ENCODE peak calls at places on chromosomes 2 and 18, in eight cellular contexts. One of them, this sample, is unnamed.

GRCh38 chr2:71743995-71744675 is 290.8 kb downstream of the DYSF start:
- DNase-seq in fibroblast of mammary gland: peak
- DNase-seq in astrocyte of the spinal cord: no peak
- DNase-seq in GM23338: no peak
- DNase-seq in pancreas: no peak
- DNase-seq in psoas muscle: peak
- DNase-seq in nephron progenitor cell: no peak
- DNase-seq in lung: no peak
- DNase-seq in this sample: no peak

GRCh38 chr18:32455346-32455745 is 15.3 kb downstream of the GAREM1 start:
- DNase-seq in fibroblast of mammary gland: no peak
- DNase-seq in astrocyte of the spinal cord: no peak
- DNase-seq in GM23338: no peak
- DNase-seq in pancreas: no peak
- DNase-seq in psoas muscle: no peak
- DNase-seq in nephron progenitor cell: no peak
- DNase-seq in lung: no peak
- DNase-seq in this sample: no peak

GRCh38 chr2:59000796-59001195 is 759.7 kb upstream of the FANCL start:
- DNase-seq in fibroblast of mammary gland: no peak
- DNase-seq in astrocyte of the spinal cord: peak
- DNase-seq in GM23338: no peak
- DNase-seq in pancreas: no peak
- DNase-seq in psoas muscle: no peak
- DNase-seq in nephron progenitor cell: no peak
- DNase-seq in lung: no peak
- DNase-seq in this sample: no peak

GRCh38 chr2:227789803-227790202 is 23.8 kb upstream of the CCL20 start:
- DNase-seq in fibroblast of mammary gland: peak
- DNase-seq in astrocyte of the spinal cord: no peak
- DNase-seq in GM23338: no peak
- DNase-seq in pancreas: no peak
- DNase-seq in psoas muscle: no peak
- DNase-seq in nephron progenitor cell: no peak
- DNase-seq in lung: no peak
- DNase-seq in this sample: no peak

GRCh38 chr2:69926849-69927515 is 12.1 kb downstream of the MXD1 start:
- DNase-seq in fibroblast of mammary gland: peak
- DNase-seq in astrocyte of the spinal cord: no peak
- DNase-seq in GM23338: no peak
- DNase-seq in pancreas: no peak
- DNase-seq in psoas muscle: no peak
- DNase-seq in nephron progenitor cell: no peak
- DNase-seq in lung: no peak
- DNase-seq in this sample: no peak

GRCh38 chr2:69163109-69163508 is 150.1 kb downstream of the ANTXR1 start:
- DNase-seq in fibroblast of mammary gland: peak
- DNase-seq in astrocyte of the spinal cord: peak
- DNase-seq in GM23338: no peak
- DNase-seq in pancreas: no peak
- DNase-seq in psoas muscle: no peak
- DNase-seq in nephron progenitor cell: no peak
- DNase-seq in lung: no peak
- DNase-seq in this sample: no peak

GRCh38 chr2:71602581-71602980 is 149.2 kb downstream of the DYSF start:
- DNase-seq in fibroblast of mammary gland: no peak
- DNase-seq in astrocyte of the spinal cord: no peak
- DNase-seq in GM23338: no peak
- DNase-seq in pancreas: peak
- DNase-seq in psoas muscle: peak
- DNase-seq in nephron progenitor cell: no peak
- DNase-seq in lung: no peak
- DNase-seq in this sample: no peak

GRCh38 chr2:25615920-25616319 is 57.5 kb downstream of the DTNB start:
- DNase-seq in fibroblast of mammary gland: no peak
- DNase-seq in astrocyte of the spinal cord: no peak
- DNase-seq in GM23338: no peak
- DNase-seq in pancreas: no peak
- DNase-seq in psoas muscle: no peak
- DNase-seq in nephron progenitor cell: no peak
- DNase-seq in lung: no peak
- DNase-seq in this sample: no peak

GRCh38 chr18:79774111-79774510 is 23.6 kb upstream of the KCNG2 start:
- DNase-seq in fibroblast of mammary gland: no peak
- DNase-seq in astrocyte of the spinal cord: no peak
- DNase-seq in GM23338: no peak
- DNase-seq in pancreas: peak
- DNase-seq in psoas muscle: peak
- DNase-seq in nephron progenitor cell: no peak
- DNase-seq in lung: no peak
- DNase-seq in this sample: no peak

GRCh38 chr2:26527726-26528125 is 49.8 kb upstream of the OTOF start:
- DNase-seq in fibroblast of mammary gland: no peak
- DNase-seq in astrocyte of the spinal cord: no peak
- DNase-seq in GM23338: no peak
- DNase-seq in pancreas: no peak
- DNase-seq in psoas muscle: no peak
- DNase-seq in nephron progenitor cell: no peak
- DNase-seq in lung: no peak
- DNase-seq in this sample: no peak

GRCh38 chr2:141055526-141055925 is 1075.3 kb downstream of the LRP1B start:
- DNase-seq in fibroblast of mammary gland: peak
- DNase-seq in astrocyte of the spinal cord: peak
- DNase-seq in GM23338: no peak
- DNase-seq in pancreas: no peak
- DNase-seq in psoas muscle: no peak
- DNase-seq in nephron progenitor cell: no peak
- DNase-seq in lung: no peak
- DNase-seq in this sample: no peak

GRCh38 chr2:43424262-43425207 is 171.3 kb downstream of the THADA start:
- DNase-seq in fibroblast of mammary gland: peak
- DNase-seq in astrocyte of the spinal cord: peak
- DNase-seq in GM23338: no peak
- DNase-seq in pancreas: no peak
- DNase-seq in psoas muscle: no peak
- DNase-seq in nephron progenitor cell: no peak
- DNase-seq in lung: no peak
- DNase-seq in this sample: no peak

GRCh38 chr2:71742953-71743601 is 289.7 kb downstream of the DYSF start:
- DNase-seq in fibroblast of mammary gland: peak
- DNase-seq in astrocyte of the spinal cord: peak
- DNase-seq in GM23338: no peak
- DNase-seq in pancreas: no peak
- DNase-seq in psoas muscle: peak
- DNase-seq in nephron progenitor cell: peak
- DNase-seq in lung: no peak
- DNase-seq in this sample: no peak

GRCh38 chr2:209933499-209934458 is 68.7 kb upstream of the RPE start:
- DNase-seq in fibroblast of mammary gland: peak
- DNase-seq in astrocyte of the spinal cord: peak
- DNase-seq in GM23338: no peak
- DNase-seq in pancreas: no peak
- DNase-seq in psoas muscle: no peak
- DNase-seq in nephron progenitor cell: no peak
- DNase-seq in lung: peak
- DNase-seq in this sample: no peak

GRCh38 chr2:55111230-55111569 is 60.9 kb upstream of the RTN4 start:
- DNase-seq in fibroblast of mammary gland: no peak
- DNase-seq in astrocyte of the spinal cord: no peak
- DNase-seq in GM23338: no peak
- DNase-seq in pancreas: no peak
- DNase-seq in psoas muscle: no peak
- DNase-seq in nephron progenitor cell: no peak
- DNase-seq in lung: no peak
- DNase-seq in this sample: no peak

DNA sequence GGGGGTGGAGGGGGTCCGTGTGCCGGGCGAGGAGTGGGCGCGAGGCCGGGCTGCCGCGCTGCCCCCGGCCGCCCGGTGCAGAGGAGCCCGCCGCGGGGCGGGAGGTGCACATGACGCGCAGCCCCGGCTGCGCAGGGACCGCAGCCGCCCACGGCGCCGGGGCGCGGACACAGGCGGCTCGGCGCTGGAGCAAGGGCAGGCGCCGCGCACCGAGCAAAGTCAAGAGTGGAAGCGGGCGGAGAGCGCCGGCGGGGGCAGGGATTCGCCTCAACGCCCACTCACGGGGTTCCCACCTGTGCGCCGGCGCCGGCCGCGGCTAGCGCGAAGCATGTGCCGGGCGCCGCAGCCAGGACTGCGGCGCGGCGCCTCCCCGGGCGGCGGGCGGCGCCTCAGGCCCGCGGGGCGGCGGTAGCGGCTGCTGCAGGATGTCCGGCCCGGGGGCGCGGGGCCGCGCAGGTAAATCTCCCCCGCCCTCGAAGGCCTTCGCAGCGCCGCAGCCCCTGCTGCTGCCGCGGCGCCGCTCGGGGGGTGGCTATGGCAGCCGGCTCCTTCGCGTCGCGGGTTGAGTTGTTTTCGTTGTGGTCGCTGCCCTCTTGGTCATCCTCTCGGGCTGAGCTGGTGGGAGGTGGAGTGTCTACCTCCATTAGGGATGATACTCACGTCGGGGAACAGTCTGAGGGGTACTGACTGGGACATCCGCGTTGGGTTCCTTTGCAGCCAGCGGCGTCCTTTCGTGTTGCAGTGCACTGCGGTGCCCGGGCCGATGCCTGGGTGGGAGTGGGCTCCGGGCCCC is 216.3 kb upstream of the DTNA start:
- DNase-seq in fibroblast of mammary gland: no peak
- DNase-seq in astrocyte of the spinal cord: peak
- DNase-seq in GM23338: peak
- DNase-seq in pancreas: peak
- DNase-seq in psoas muscle: peak
- DNase-seq in nephron progenitor cell: peak
- DNase-seq in lung: no peak
- DNase-seq in this sample: peak
- TF ChIP-seq CTCF in fibroblast of mammary gland: no peak
- TF ChIP-seq CTCF in astrocyte of the spinal cord: no peak
- TF ChIP-seq CTCF in GM23338: no peak
- TF ChIP-seq CTCF in pancreas: no peak
- TF ChIP-seq CTCF in psoas muscle: peak
- TF ChIP-seq CTCF in nephron progenitor cell: no peak
- TF ChIP-seq CTCF in lung: no peak
- TF ChIP-seq CTCF in this sample: no peak

DNA sequence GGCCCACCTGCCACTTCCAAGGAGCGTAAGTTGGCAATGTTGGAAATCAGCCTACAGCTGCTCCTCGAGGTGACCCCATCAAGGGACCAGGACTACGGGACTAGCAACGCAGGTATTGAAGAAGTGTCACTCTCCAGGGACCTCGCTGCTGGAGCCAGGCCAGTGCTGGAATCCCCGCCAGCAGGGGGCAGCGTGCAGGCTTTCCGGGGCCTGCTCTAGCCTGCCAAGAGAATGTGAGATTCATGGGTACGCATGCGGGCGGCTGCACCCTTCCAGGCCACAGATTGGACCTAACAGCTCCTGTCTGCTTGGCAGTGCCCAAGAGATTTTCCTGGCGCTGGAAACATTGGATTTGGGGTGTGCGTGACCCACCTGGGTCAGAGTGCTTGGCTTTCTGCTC is 182.8 kb upstream of the RAB12 start:
- DNase-seq in fibroblast of mammary gland: no peak
- DNase-seq in astrocyte of the spinal cord: no peak
- DNase-seq in GM23338: peak
- DNase-seq in pancreas: no peak
- DNase-seq in psoas muscle: no peak
- DNase-seq in nephron progenitor cell: peak
- DNase-seq in lung: no peak
- DNase-seq in this sample: peak
- TF ChIP-seq CTCF in fibroblast of mammary gland: peak
- TF ChIP-seq CTCF in astrocyte of the spinal cord: peak
- TF ChIP-seq CTCF in GM23338: peak
- TF ChIP-seq CTCF in pancreas: no peak
- TF ChIP-seq CTCF in psoas muscle: no peak
- TF ChIP-seq CTCF in nephron progenitor cell: peak
- TF ChIP-seq CTCF in lung: no peak
- TF ChIP-seq CTCF in this sample: peak

GRCh38 chr2:224023188-224023587 is 15.9 kb downstream of the SERPINE2 start:
- DNase-seq in fibroblast of mammary gland: peak
- DNase-seq in astrocyte of the spinal cord: peak
- DNase-seq in GM23338: no peak
- DNase-seq in pancreas: no peak
- DNase-seq in psoas muscle: no peak
- DNase-seq in nephron progenitor cell: no peak
- DNase-seq in lung: no peak
- DNase-seq in this sample: no peak
- TF ChIP-seq CTCF in fibroblast of mammary gland: no peak
- TF ChIP-seq CTCF in astrocyte of the spinal cord: no peak
- TF ChIP-seq CTCF in GM23338: no peak
- TF ChIP-seq CTCF in pancreas: no peak
- TF ChIP-seq CTCF in psoas muscle: no peak
- TF ChIP-seq CTCF in nephron progenitor cell: no peak
- TF ChIP-seq CTCF in lung: no peak
- TF ChIP-seq CTCF in this sample: no peak

GRCh38 chr18:37289423-37289822 is 276.2 kb downstream of the CELF4 start:
- DNase-seq in fibroblast of mammary gland: no peak
- DNase-seq in astrocyte of the spinal cord: no peak
- DNase-seq in GM23338: no peak
- DNase-seq in pancreas: no peak
- DNase-seq in psoas muscle: no peak
- DNase-seq in nephron progenitor cell: no peak
- DNase-seq in lung: no peak
- DNase-seq in this sample: no peak

GRCh38 chr18:37297106-37297505 is 268.5 kb downstream of the CELF4 start:
- DNase-seq in fibroblast of mammary gland: no peak
- DNase-seq in astrocyte of the spinal cord: no peak
- DNase-seq in GM23338: no peak
- DNase-seq in pancreas: no peak
- DNase-seq in psoas muscle: no peak
- DNase-seq in nephron progenitor cell: no peak
- DNase-seq in lung: no peak
- DNase-seq in this sample: no peak

GRCh38 chr18:37299471-37300304 is 265.9 kb downstream of the CELF4 start:
- DNase-seq in fibroblast of mammary gland: peak
- DNase-seq in astrocyte of the spinal cord: peak
- DNase-seq in GM23338: peak
- DNase-seq in pancreas: peak
- DNase-seq in psoas muscle: peak
- DNase-seq in nephron progenitor cell: no peak
- DNase-seq in lung: peak
- DNase-seq in this sample: no peak

GRCh38 chr18:37298816-37299215 is 266.8 kb downstream of the CELF4 start:
- DNase-seq in fibroblast of mammary gland: no peak
- DNase-seq in astrocyte of the spinal cord: no peak
- DNase-seq in GM23338: no peak
- DNase-seq in pancreas: no peak
- DNase-seq in psoas muscle: no peak
- DNase-seq in nephron progenitor cell: no peak
- DNase-seq in lung: no peak
- DNase-seq in this sample: no peak

GRCh38 chr18:37294951-37295350 is 270.6 kb downstream of the CELF4 start:
- DNase-seq in fibroblast of mammary gland: peak
- DNase-seq in astrocyte of the spinal cord: no peak
- DNase-seq in GM23338: peak
- DNase-seq in pancreas: no peak
- DNase-seq in psoas muscle: no peak
- DNase-seq in nephron progenitor cell: peak
- DNase-seq in lung: no peak
- DNase-seq in this sample: peak
- TF ChIP-seq CTCF in fibroblast of mammary gland: peak
- TF ChIP-seq CTCF in astrocyte of the spinal cord: peak
- TF ChIP-seq CTCF in GM23338: peak
- TF ChIP-seq CTCF in pancreas: no peak
- TF ChIP-seq CTCF in psoas muscle: no peak
- TF ChIP-seq CTCF in nephron progenitor cell: peak
- TF ChIP-seq CTCF in lung: no peak
- TF ChIP-seq CTCF in this sample: peak